ENCODE peak calls at places on chromosomes 7 and 10, in eight cellular contexts. K is NCI-H2081 treated with DMSO at 0.1 percent for 48 hours, M is amniotic stem cell, B is A549, C is kidney glomerular epithelial cell, G is nucleus accumbens, Q is glomerular endothelial cell, F is osteoblast. R is an unnamed sample.
A peak's percentile ranks its signal among the peaks of the same experiment; 100 is the strongest.

GRCh38 chr7:124662937-124663336 is 102.7 kb downstream of the GPR37 start:
- DNase-seq in F (no peak), B (no peak), C (no peak), K (no peak), M (no peak), Q (no peak), G (no peak), R (no peak)

GRCh38 chr10:117946525-117947070 is 100.1 kb downstream of the RAB11FIP2 start:
- DNase-seq in Q (no peak), K (no peak), B (no peak), M (no peak), F (no peak), C (peak; percentile 48), G (no peak), R (no peak)

GRCh38 chr10:79322616-79323566 is 24.4 kb upstream of the PPIF start:
- DNase-seq in C (no peak), M (peak; percentile 29), F (peak; percentile 93), B (no peak), Q (no peak), G (no peak), K (no peak), R (no peak)

GRCh38 chr7:82615527-82615926 is 171.9 kb upstream of the CACNA2D1 start:
- DNase-seq in F (no peak), C (no peak), M (no peak), K (no peak), Q (no peak), G (no peak), B (no peak), R (no peak)

GRCh38 chr7:47757946-47758371 is 176.0 kb upstream of the TNS3 start:
- DNase-seq in B (no peak), C (no peak), Q (no peak), K (no peak), G (no peak), F (peak; percentile 91), M (peak; percentile 42), R (no peak)

GRCh38 chr10:70753841-70754621 is 31.1 kb downstream of the TBATA start:
- DNase-seq in M (no peak), B (no peak), Q (no peak), F (peak; percentile 65), C (peak; percentile 59), G (no peak), K (no peak), R (no peak)

GRCh38 chr7:92723205-92723604 is 113.2 kb downstream of the CDK6 start:
- DNase-seq in M (no peak), F (peak; percentile 69), K (no peak), B (no peak), Q (no peak), C (peak; percentile 23), G (no peak), R (no peak)

GRCh38 chr10:45564303-45564959 is 108.1 kb downstream of the ZFAND4 start:
- DNase-seq in B (no peak), K (no peak), F (no peak), Q (no peak), M (no peak), C (no peak), G (no peak), R (no peak)

GRCh38 chr7:126578338-126578737 is 674.4 kb downstream of the GRM8 start:
- DNase-seq in G (no peak), F (no peak), K (no peak), M (no peak), Q (no peak), B (no peak), C (no peak), R (no peak)

GRCh38 chr10:62093863-62094291 is 174.8 kb downstream of the RTKN2 start:
- DNase-seq in K (no peak), F (peak; percentile 59), B (no peak), M (peak; percentile 32), Q (no peak), G (no peak), C (peak; percentile 85), R (no peak)

GRCh38 chr10:70162892-70163201 is 7.5 kb downstream of the SAR1A start:
- DNase-seq in K (no peak), M (no peak), Q (no peak), G (no peak), C (no peak), B (no peak), F (no peak), R (no peak)

GRCh38 chr10:20407421-20407820 is 489.7 kb downstream of the NEBL start:
- DNase-seq in C (no peak), B (no peak), K (no peak), G (no peak), M (no peak), Q (no peak), F (no peak), R (no peak)

GRCh38 chr10:3740157-3740871 is 44.7 kb downstream of the KLF6 start:
- DNase-seq in C (peak; percentile 93), B (peak; percentile 78), Q (no peak), K (no peak), G (no peak), M (no peak), F (no peak), R (peak; percentile 71)

GRCh38 chr10:18294633-18295032 is 154.4 kb downstream of the CACNB2 start:
- DNase-seq in C (no peak), B (no peak), G (no peak), Q (no peak), F (no peak), K (no peak), M (no peak), R (no peak)

GRCh38 chr10:89391882-89392756 is at the start of gene IFIT1:
- DNase-seq in B (peak; percentile 73), Q (peak; percentile 60), M (peak; percentile 90), F (peak; percentile 61), C (peak; percentile 75), G (peak; percentile 9), K (no peak), R (peak; percentile 54)

GRCh38 chr7:44212018-44212417 is 11.2 kb downstream of the YKT6 start:
- DNase-seq in G (no peak), F (no peak), C (no peak), M (no peak), B (no peak), Q (no peak), K (no peak), R (no peak)

GRCh38 chr10:124670849-124671248 is 73.3 kb downstream of the FAM53B start:
- DNase-seq in C (no peak), F (no peak), Q (no peak), B (no peak), M (no peak), G (no peak), K (no peak), R (no peak)

GRCh38 chr7:137961200-137962177 is 40.4 kb downstream of the CREB3L2 start:
- DNase-seq in Q (no peak), F (no peak), C (no peak), G (no peak), K (no peak), B (no peak), M (no peak), R (peak; percentile 65)

GRCh38 chr7:132518102-132518838 is 58.0 kb downstream of the PLXNA4 start:
- DNase-seq in M (no peak), C (no peak), F (no peak), K (no peak), Q (no peak), G (no peak), B (peak; percentile 46), R (peak; percentile 75)

GRCh38 chr7:818031-818699 is 14.1 kb upstream of the SUN1 start:
- DNase-seq in M (no peak), F (peak; percentile 89), K (no peak), C (no peak), B (peak; percentile 52), G (no peak), Q (no peak), R (no peak)

GRCh38 chr7:25376207-25376606 is 147.9 kb upstream of the NPVF start:
- DNase-seq in Q (no peak), G (no peak), C (peak; percentile 30), F (no peak), K (no peak), M (no peak), B (no peak), R (no peak)

GRCh38 chr7:123505221-123505620 is 29.2 kb downstream of the IQUB start:
- DNase-seq in G (no peak), M (no peak), C (no peak), B (no peak), K (no peak), F (no peak), Q (no peak), R (no peak)

GRCh38 chr10:71933651-71934050 is 30.5 kb upstream of the CHST3 start:
- DNase-seq in B (no peak), C (no peak), K (no peak), G (no peak), F (no peak), Q (no peak), M (no peak), R (no peak)

GRCh38 chr7:2230882-2231281 is 1.9 kb downstream of the MAD1L1 start:
- DNase-seq in C (no peak), B (no peak), G (no peak), F (peak; percentile 37), K (no peak), Q (no peak), M (no peak), R (no peak)

GRCh38 chr10:34835908-34836558 is 20.9 kb upstream of the PARD3 start:
- DNase-seq in F (peak; percentile 26), K (no peak), G (no peak), M (no peak), C (no peak), B (no peak), Q (no peak), R (no peak)

GRCh38 chr7:43669286-43670081 is 59.8 kb downstream of the COA1 start:
- DNase-seq in Q (no peak), G (peak; percentile 54), M (no peak), C (peak; percentile 79), K (no peak), B (no peak), F (no peak), R (no peak)

GRCh38 chr10:83734278-83734677 is 405.0 kb upstream of the GHITM start:
- DNase-seq in M (no peak), K (no peak), B (no peak), C (no peak), G (no peak), Q (no peak), F (no peak), R (no peak)

GRCh38 chr7:29564455-29565185 is 985 bp downstream of the PRR15 start:
- DNase-seq in F (peak; percentile 95), K (no peak), Q (no peak), B (peak; percentile 68), C (peak; percentile 28), G (no peak), M (peak; percentile 22), R (no peak)

GRCh38 chr7:43353902-43354301 is 229.0 kb upstream of the STK17A start:
- DNase-seq in C (no peak), F (no peak), K (no peak), M (no peak), B (no peak), Q (no peak), G (no peak), R (no peak)

GRCh38 chr7:27834179-27834921 is 94.4 kb downstream of the TAX1BP1 start:
- DNase-seq in F (no peak), Q (no peak), M (no peak), K (no peak), C (no peak), B (no peak), G (no peak), R (no peak)

GRCh38 chr7:110043514-110043913 is 1047.4 kb upstream of the LRRN3 start:
- DNase-seq in F (no peak), K (no peak), C (no peak), Q (no peak), M (no peak), B (no peak), G (no peak), R (no peak)

GRCh38 chr10:61318429-61318828 is 134.8 kb downstream of the TMEM26 start:
- DNase-seq in F (no peak), K (no peak), B (no peak), M (no peak), Q (no peak), C (no peak), G (no peak), R (no peak)

GRCh38 chr7:35605760-35606159 is 89.2 kb downstream of the HERPUD2 start:
- DNase-seq in C (peak; percentile 58), B (no peak), M (no peak), K (no peak), Q (no peak), G (no peak), F (peak; percentile 87), R (no peak)

R was measured in K562.